ENCODE peak calls at places on chromosomes 4 and X, in five cellular contexts. B is mesendoderm, O is H9, X is mesenchymal stem cell, G is neuronal stem cell. M is an unnamed sample.

GRCh38 chrX:29699214-29699613 is 516.1 kb upstream of the MAGEB2 start:
- DNase-seq in X (peak), O (no peak), G (no peak), B (no peak), M (peak)

GRCh38 chrX:12843061-12843667 is 23.7 kb upstream of the TLR7 start:
- DNase-seq in B (no peak), X (no peak), G (no peak), O (no peak), M (no peak)

GRCh38 chr4:152663203-152664066 is 16.4 kb downstream of the TMEM154 start:
- DNase-seq in X (peak), G (no peak), B (no peak), O (no peak), M (no peak)

GRCh38 chr4:15149842-15150592 is 147.7 kb downstream of the CPEB2 start:
- DNase-seq in B (peak), G (peak), O (peak), X (peak), M (peak)

GRCh38 chr4:48370260-48371134 is 29.2 kb downstream of the SLAIN2 start:
- DNase-seq in G (no peak), B (no peak), O (no peak), X (no peak), M (no peak)

GRCh38 chrX:130109429-130110378 is 593 bp downstream of the ELF4 start:
- DNase-seq in X (peak), G (no peak), O (no peak), B (no peak), M (peak)

GRCh38 chr4:42736538-42736937 is 79.6 kb upstream of the ATP8A1 start:
- DNase-seq in X (no peak), O (no peak), B (no peak), G (no peak), M (no peak)

GRCh38 chr4:4899202-4899925 is 39.9 kb downstream of the MSX1 start:
- DNase-seq in O (no peak), X (no peak), B (no peak), G (no peak), M (no peak)

GRCh38 chrX:108347800-108348199 is 90.4 kb downstream of the COL4A6 start:
- DNase-seq in G (peak), O (peak), B (peak), X (no peak), M (no peak)

GRCh38 chr4:183903021-183903760 is 1.9 kb upstream of the STOX2 start:
- DNase-seq in O (no peak), B (no peak), G (no peak), X (no peak), M (no peak)

GRCh38 chr4:16224669-16225068 is 1.6 kb downstream of the TAPT1 start:
- DNase-seq in O (no peak), G (no peak), B (no peak), X (no peak), M (no peak)

GRCh38 chr4:40484346-40484745 is 145.3 kb downstream of the RBM47 start:
- DNase-seq in O (no peak), B (no peak), G (no peak), X (no peak), M (no peak)

GRCh38 chrX:125420809-125421208 is 101.1 kb downstream of the TEX13C start:
- DNase-seq in B (no peak), X (no peak), O (no peak), G (no peak), M (no peak)

GRCh38 chrX:133151320-133151719 is 54.4 kb upstream of the USP26 start:
- DNase-seq in G (no peak), B (peak), X (no peak), O (no peak), M (no peak)

GRCh38 chrX:123993326-123993725 is 31.8 kb downstream of the STAG2 start:
- DNase-seq in X (peak), B (no peak), G (no peak), O (no peak), M (peak)

GRCh38 chr4:79225360-79225759 is 100.5 kb downstream of the NAA11 start:
- DNase-seq in O (no peak), X (no peak), G (no peak), B (no peak), M (no peak)

GRCh38 chr4:173522160-173522873 is 7.7 kb downstream of the HAND2 start:
- DNase-seq in X (peak), O (peak), G (no peak), B (peak), M (peak)

GRCh38 chr4:143343276-143343831 is 6.7 kb downstream of the GAB1 start:
- DNase-seq in G (no peak), X (no peak), O (no peak), B (no peak), M (no peak)

GRCh38 chr4:143344774-143345173 is 8.1 kb downstream of the GAB1 start:
- DNase-seq in O (no peak), G (no peak), B (no peak), X (no peak), M (no peak)

GRCh38 chr4:143346208-143346607 is 9.5 kb downstream of the GAB1 start:
- DNase-seq in G (no peak), X (no peak), O (no peak), B (peak), M (no peak)

GRCh38 chr4:143341186-143341755 is 4.6 kb downstream of the GAB1 start:
- DNase-seq in B (no peak), X (no peak), O (no peak), G (no peak), M (no peak)

DNA sequence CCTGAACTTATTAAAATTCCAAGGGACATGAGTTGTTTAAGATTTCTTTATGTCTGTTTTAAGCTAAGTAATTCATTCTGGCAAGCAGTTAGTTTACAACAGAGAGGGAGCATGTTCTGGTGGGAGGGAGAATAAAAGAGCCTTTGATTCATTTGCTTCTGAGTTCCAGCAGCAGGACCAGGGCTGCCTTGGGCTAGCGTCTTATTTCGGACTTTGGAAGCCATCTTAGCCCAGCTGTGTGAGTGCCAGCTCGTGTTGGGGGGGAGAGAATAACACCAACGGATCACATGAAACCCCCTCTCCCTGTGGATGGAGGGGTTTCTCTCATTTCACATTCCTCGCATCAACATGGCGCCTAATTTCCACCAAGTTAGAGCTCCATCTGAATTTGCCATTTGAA is 7.3 kb downstream of the GAB1 start:
- DNase-seq in X (no peak), O (no peak), G (no peak), B (no peak), M (no peak)
- H3K4ac ChIP-seq in X (no peak), O (no peak), G (no peak), B (no peak), M (peak)

DNA sequence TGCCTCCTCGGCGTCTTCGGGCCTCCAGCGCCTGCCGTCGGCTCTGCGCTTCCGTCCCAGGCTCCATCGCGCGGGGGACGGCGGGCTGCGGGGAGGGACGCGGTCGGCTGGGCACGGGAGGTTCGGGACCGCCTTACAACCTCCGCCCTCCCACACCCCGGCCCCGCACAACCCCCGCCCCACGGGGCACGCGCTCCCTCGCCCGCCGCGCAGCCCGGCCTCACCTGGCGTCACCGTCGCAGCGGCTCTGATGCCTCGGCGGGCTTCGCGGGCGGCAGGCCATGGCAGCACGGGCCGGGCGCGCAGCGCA is 258 bp downstream of the SLBP start:
- DNase-seq in X (peak), G (no peak), B (peak), O (peak), M (peak)
- H3K4ac ChIP-seq in X (peak), G (peak), B (peak), O (no peak), M (peak)

GRCh38 chr4:186296481-186296880 is 30.5 kb downstream of the F11 start:
- DNase-seq in B (no peak), X (no peak), G (no peak), O (no peak), M (no peak)

GRCh38 chr4:186298034-186298647 is 32.2 kb downstream of the F11 start:
- DNase-seq in G (no peak), B (peak), X (no peak), O (peak), M (no peak)

GRCh38 chr4:186297013-186297645 is 31.1 kb downstream of the F11 start:
- DNase-seq in O (no peak), G (peak), B (peak), X (peak), M (peak)

GRCh38 chr4:186291256-186291890 is 25.4 kb downstream of the F11 start:
- DNase-seq in O (no peak), B (no peak), X (no peak), G (no peak), M (no peak)

GRCh38 chr4:186294160-186294559 is 28.2 kb downstream of the F11 start:
- DNase-seq in O (no peak), X (no peak), B (no peak), G (no peak), M (no peak)
- H3K4ac ChIP-seq in O (no peak), X (no peak), B (no peak), G (no peak), M (no peak)

DNA sequence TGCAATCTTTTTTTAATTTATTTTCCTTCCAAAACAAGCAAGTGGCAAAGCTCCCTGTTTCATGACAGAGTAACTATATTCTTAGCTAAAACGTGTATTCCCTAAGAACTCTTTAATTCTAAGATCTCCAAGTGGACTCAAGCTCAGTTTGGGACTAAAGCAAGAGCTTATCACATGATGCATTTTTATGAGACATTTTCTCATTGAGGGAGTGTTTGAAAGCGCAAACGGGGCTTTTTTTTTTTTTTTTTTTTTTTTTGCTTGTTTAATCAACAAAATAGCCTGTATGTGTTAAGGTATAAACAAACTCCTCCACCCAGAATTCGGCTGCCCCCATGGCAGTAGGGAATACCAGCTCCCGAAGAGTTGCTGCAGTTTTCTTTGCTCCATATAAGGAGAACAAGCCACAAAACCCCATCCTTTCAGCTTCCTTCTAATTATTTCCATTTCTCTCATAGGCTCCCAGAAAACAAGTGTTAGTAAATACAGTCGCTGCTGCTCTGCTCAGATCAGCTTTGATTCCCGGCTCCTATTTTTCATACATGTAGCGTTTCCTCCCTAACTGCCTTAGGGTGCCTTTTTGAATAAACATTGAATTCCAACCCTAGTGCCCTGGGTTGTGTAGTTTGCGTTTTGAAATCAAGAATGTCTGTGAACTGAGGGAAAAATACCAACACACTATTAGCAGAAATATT is 669 bp upstream of the PPARGC1A start:
- DNase-seq in X (peak), G (no peak), B (no peak), O (no peak), M (no peak)
- H3K4ac ChIP-seq in X (no peak), G (no peak), B (no peak), O (no peak), M (no peak)

DNA sequence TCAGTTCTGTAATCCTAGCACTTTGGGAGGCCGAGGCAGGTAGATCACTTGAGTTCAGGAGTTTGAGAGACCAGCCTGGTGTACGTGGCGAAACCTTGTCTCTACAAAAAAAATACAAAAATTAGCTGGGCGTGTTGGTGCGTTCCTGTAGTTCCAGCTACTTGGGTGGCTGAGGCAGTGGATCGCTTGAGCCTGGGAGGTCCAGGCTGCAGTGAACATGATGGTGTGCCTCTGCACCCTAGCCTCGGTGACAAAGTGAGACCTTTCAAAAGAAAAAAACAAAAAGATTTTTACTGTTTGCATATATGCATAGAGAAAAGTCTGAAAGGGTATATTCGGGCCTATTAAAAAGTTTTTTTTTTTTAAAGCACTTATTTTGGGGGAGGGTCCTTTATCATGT is 76.1 kb downstream of the KDM6A start:
- DNase-seq in X (no peak), B (no peak), G (no peak), O (no peak), M (no peak)
- H3K4ac ChIP-seq in X (no peak), B (no peak), G (no peak), O (no peak), M (no peak)

GRCh38 chrX:149759824-149760223 is 14.0 kb upstream of the HSFX1 start:
- DNase-seq in O (no peak), G (no peak), B (no peak), X (no peak), M (no peak)

GRCh38 chrX:149760965-149761364 is 12.9 kb upstream of the HSFX1 start:
- DNase-seq in X (no peak), G (no peak), O (no peak), B (no peak), M (no peak)

GRCh38 chrX:149758068-149758714 is 15.7 kb upstream of the HSFX1 start:
- DNase-seq in O (no peak), B (no peak), X (no peak), G (no peak), M (no peak)

GRCh38 chrX:149757206-149758067 is 16.4 kb upstream of the HSFX1 start:
- DNase-seq in X (no peak), O (no peak), G (no peak), B (no peak), M (no peak)

GRCh38 chrX:149762696-149763614 is 10.9 kb upstream of the HSFX1 start:
- DNase-seq in X (no peak), B (no peak), O (no peak), G (no peak), M (no peak)
- H3K4ac ChIP-seq in X (no peak), B (no peak), O (no peak), G (no peak), M (no peak)

DNA sequence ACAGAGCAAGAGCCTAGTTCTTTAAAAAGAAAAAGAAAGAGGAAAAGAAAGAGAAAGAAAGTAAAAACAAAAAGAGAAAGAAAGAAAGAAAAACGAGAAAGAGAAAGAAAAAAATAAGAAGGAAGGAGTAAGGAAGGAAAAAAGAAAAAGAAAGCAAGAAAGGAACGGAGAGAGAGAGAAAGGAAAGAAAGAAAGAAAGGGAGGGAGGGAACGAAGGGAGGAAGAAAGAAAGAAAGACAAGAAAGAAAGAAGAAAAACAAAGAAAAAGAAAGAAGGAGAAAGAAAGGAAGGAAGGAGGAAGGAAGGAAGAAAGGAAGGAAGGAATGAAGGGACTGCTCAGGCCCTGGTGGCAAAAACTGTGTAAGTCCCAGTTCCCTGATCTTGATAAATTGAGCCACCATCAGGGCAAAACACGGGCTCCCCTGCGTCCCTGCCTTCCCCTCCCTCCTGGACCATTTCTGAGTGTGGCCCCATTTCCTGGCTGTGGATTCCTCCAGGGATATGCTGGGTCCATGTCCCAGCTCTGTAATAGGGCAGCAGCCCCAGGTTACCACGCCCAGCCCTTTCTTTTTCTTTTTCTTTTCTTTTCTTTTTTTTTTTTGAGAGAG is 44.8 kb downstream of the SHOX start:
- DNase-seq in B (peak), X (no peak), G (no peak), O (no peak), M (no peak)
- H3K4ac ChIP-seq in B (no peak), X (no peak), G (no peak), O (no peak), M (no peak)

DNA sequence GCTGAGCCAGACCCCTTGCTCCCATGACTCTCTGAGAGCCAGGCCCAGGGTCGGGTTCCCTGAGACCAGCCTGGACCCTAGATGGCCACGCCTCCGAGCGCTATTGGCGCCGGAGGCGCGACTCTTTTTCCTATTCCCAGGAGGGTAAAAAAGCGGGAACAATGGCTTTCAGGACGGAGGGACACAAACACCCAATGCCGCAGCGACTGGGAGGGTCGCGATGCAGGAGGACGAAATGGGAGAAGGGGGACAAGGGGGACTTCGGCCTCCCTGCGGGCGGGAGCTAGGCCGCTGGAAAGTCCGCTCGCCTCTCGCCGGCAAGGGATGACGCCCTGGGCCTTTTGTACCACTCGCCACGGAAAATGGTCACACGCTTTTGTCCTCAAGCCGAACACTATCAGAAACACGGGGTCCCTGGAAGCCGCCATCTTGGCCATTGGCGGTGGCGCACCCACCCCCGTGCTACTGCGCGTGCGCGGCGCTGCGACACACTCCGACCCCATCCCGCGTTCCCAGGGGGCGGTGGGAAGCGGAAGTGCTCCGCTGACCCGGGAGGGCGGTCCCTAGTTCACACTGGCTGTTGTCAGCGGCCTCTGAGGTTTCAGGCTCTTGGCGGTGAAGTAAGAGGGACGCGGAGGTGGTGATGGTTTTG is 98.4 kb downstream of the ZNF674 start:
- DNase-seq in G (peak), B (peak), X (peak), O (peak), M (peak)
- H3K4ac ChIP-seq in G (no peak), B (peak), X (peak), O (peak), M (peak)

M was measured in IMR-90.